ENCODE peak calls at places on chromosomes 12 and 14, in five cellular contexts. U is A549, G is ELR, B is endothelial cell of umbilical vein, N is posterior cingulate gyrus. H is an unnamed sample.

GRCh38 chr14:105528859-105529505 is 2.6 kb downstream of the TMEM121 start:
- DNase-seq in U (no peak), G (no peak), B (peak), N (no peak), H (peak)

GRCh38 chr14:51211149-51211548 is 28.9 kb upstream of the TMX1 start:
- DNase-seq in U (peak), G (no peak), B (no peak), N (no peak), H (peak)

GRCh38 chr14:24875203-24875840 is 174.6 kb downstream of the STXBP6 start:
- DNase-seq in U (no peak), G (peak), B (no peak), N (no peak), H (no peak)

GRCh38 chr14:51004352-51004800 is 60.1 kb upstream of the PYGL start:
- DNase-seq in U (peak), G (no peak), B (no peak), N (peak), H (peak)

GRCh38 chr12:121059031-121059898 is 20.2 kb upstream of the OASL start:
- DNase-seq in U (no peak), G (no peak), B (no peak), N (no peak), H (no peak)

GRCh38 chr14:91749857-91750256 is 18.0 kb upstream of the CATSPERB start:
- DNase-seq in U (no peak), G (no peak), B (no peak), N (no peak), H (no peak)

GRCh38 chr12:93773122-93773871 is 96.1 kb downstream of the CRADD start:
- DNase-seq in U (no peak), G (peak), B (no peak), N (no peak), H (peak)

GRCh38 chr12:88986056-88986455 is 366.2 kb downstream of the DUSP6 start:
- DNase-seq in U (no peak), G (no peak), B (peak), N (no peak), H (peak)

GRCh38 chr14:61812347-61813100 is 50.3 kb downstream of the SNAPC1 start:
- DNase-seq in U (no peak), G (peak), B (peak), N (no peak), H (peak)

GRCh38 chr14:51236314-51236713 is 3.7 kb upstream of the TMX1 start:
- DNase-seq in U (no peak), G (peak), B (no peak), N (no peak), H (peak)

GRCh38 chr12:128387811-128388422 is 120.9 kb downstream of the TMEM132C start:
- DNase-seq in U (peak), G (no peak), B (no peak), N (peak), H (peak)

GRCh38 chr14:100071545-100071944 is 6.3 kb downstream of the EVL start:
- DNase-seq in U (no peak), G (no peak), B (no peak), N (no peak), H (no peak)

GRCh38 chr12:90233168-90234100 is 524.8 kb upstream of the ATP2B1 start:
- DNase-seq in U (no peak), G (no peak), B (no peak), N (no peak), H (no peak)

GRCh38 chr14:105397350-105397931 is 897 bp upstream of the TEX22 start:
- DNase-seq in U (no peak), G (peak), B (peak), N (peak), H (no peak)

GRCh38 chr14:73262427-73263183 is 25.3 kb downstream of the PAPLN start:
- DNase-seq in U (no peak), G (no peak), B (no peak), N (peak), H (no peak)

GRCh38 chr12:120625557-120626419 is 14.6 kb upstream of the CABP1 start:
- DNase-seq in U (peak), G (no peak), B (no peak), N (no peak), H (no peak)

GRCh38 chr12:44835641-44836379 is 40.3 kb downstream of the NELL2 start:
- DNase-seq in U (no peak), G (no peak), B (no peak), N (no peak), H (no peak)